ENCODE peak calls at places on chromosomes 13 and 19, in eight cellular contexts. I is EH, J is HTR-8/SVneo, P is kidney, C is NCI-H774, S is lower lobe of right lung, Q is WTC11, T is glutamatergic neuron. L is an unnamed sample.

GRCh38 chr13:85383291-85383690 is 415.9 kb downstream of the SLITRK6 start:
- DNase-seq in T (no peak), J (no peak), I (no peak), P (no peak), C (no peak), Q (no peak), S (no peak), L (no peak)

GRCh38 chr13:50457430-50458393 is 385.8 kb downstream of the DLEU7 start:
- DNase-seq in P (no peak), Q (no peak), J (no peak), I (no peak), C (no peak), S (no peak), T (no peak), L (no peak)

GRCh38 chr19:39409886-39410619 is 2.4 kb upstream of the PLEKHG2 start:
- DNase-seq in S (peak; percentile 90), Q (peak; percentile 49), I (peak; percentile 68), P (peak; percentile 97), J (no peak), T (peak; percentile 56), C (no peak), L (peak; percentile 52)

GRCh38 chr19:34232566-34233481 is 21.5 kb upstream of the GARRE1 start:
- DNase-seq in Q (no peak), P (no peak), I (peak; percentile 97), S (peak; percentile 59), C (no peak), J (peak; percentile 68), T (no peak), L (peak; percentile 90)

GRCh38 chr19:3618144-3618810 is 8.3 kb downstream of the CACTIN start:
- DNase-seq in T (peak; percentile 76), P (peak; percentile 87), C (no peak), I (peak; percentile 58), S (no peak), J (no peak), Q (peak; percentile 80), L (peak; percentile 44)

GRCh38 chr13:89212186-89212585 is 1541.0 kb downstream of the SLITRK5 start:
- DNase-seq in C (no peak), J (no peak), S (no peak), Q (no peak), P (no peak), T (no peak), I (no peak), L (no peak)

GRCh38 chr19:45253396-45254027 is 2.4 kb downstream of the MARK4 start:
- DNase-seq in I (peak; percentile 41), J (no peak), C (no peak), Q (no peak), P (no peak), T (no peak), S (no peak), L (peak; percentile 21)

GRCh38 chr13:47417485-47417884 is 520.6 kb upstream of the HTR2A start:
- DNase-seq in C (no peak), Q (no peak), T (no peak), I (no peak), S (no peak), P (no peak), J (no peak), L (no peak)

GRCh38 chr19:11089254-11090013 is at the start of gene LDLR:
- DNase-seq in P (peak; percentile 95), Q (peak; percentile 78), C (peak; percentile 87), S (peak; percentile 89), J (peak; percentile 91), I (peak; percentile 94), T (peak; percentile 85), L (peak; percentile 95)

GRCh38 chr13:60933638-60934037 is 482.0 kb downstream of the PCDH20 start:
- DNase-seq in C (no peak), J (no peak), T (no peak), S (no peak), Q (no peak), I (no peak), P (no peak), L (no peak)

GRCh38 chr13:78228211-78228610 is 309.6 kb upstream of the EDNRB start:
- DNase-seq in P (no peak), J (no peak), I (no peak), Q (no peak), S (no peak), T (no peak), C (no peak), L (no peak)